ENCODE peak calls at places on chromosome 6, in five cellular contexts. One of them, this sample, is unnamed.

GRCh38 chr6:107653861-107654394 is 164.0 kb downstream of the SOBP start:
- DNase-seq in HS-27A: no peak
- DNase-seq in D341Med: no peak
- DNase-seq in stimulated activated naive CD4-positive, alpha-beta T cell treated with Interleukin-2 at 50 U/mL for 16 hours: no peak
- DNase-seq in activated CD8-positive, alpha-beta memory T cell treated with anti-CD3 and anti-CD28 coated beads for 4 hours: no peak
- DNase-seq in this sample: no peak

GRCh38 chr6:154960299-154960796 is 34.8 kb upstream of the TIAM2 start:
- DNase-seq in D341Med: no peak
- DNase-seq in activated CD8-positive, alpha-beta memory T cell treated with anti-CD3 and anti-CD28 coated beads for 4 hours: no peak
- DNase-seq in stimulated activated naive CD4-positive, alpha-beta T cell treated with Interleukin-2 at 50 U/mL for 16 hours: no peak
- DNase-seq in HS-27A: no peak
- DNase-seq in this sample: no peak

GRCh38 chr6:60671369-60671768 is 1614.7 kb downstream of the KHDRBS2 start:
- DNase-seq in activated CD8-positive, alpha-beta memory T cell treated with anti-CD3 and anti-CD28 coated beads for 4 hours: no peak
- DNase-seq in stimulated activated naive CD4-positive, alpha-beta T cell treated with Interleukin-2 at 50 U/mL for 16 hours: no peak
- DNase-seq in D341Med: no peak
- DNase-seq in HS-27A: no peak
- DNase-seq in this sample: no peak

GRCh38 chr6:64224819-64225218 is 589.2 kb downstream of the PHF3 start:
- DNase-seq in HS-27A: no peak
- DNase-seq in D341Med: peak; percentile 53
- DNase-seq in activated CD8-positive, alpha-beta memory T cell treated with anti-CD3 and anti-CD28 coated beads for 4 hours: no peak
- DNase-seq in stimulated activated naive CD4-positive, alpha-beta T cell treated with Interleukin-2 at 50 U/mL for 16 hours: no peak
- DNase-seq in this sample: no peak

GRCh38 chr6:120871416-120872261 is 462.6 kb downstream of the TBC1D32 start:
- DNase-seq in D341Med: no peak
- DNase-seq in stimulated activated naive CD4-positive, alpha-beta T cell treated with Interleukin-2 at 50 U/mL for 16 hours: no peak
- DNase-seq in activated CD8-positive, alpha-beta memory T cell treated with anti-CD3 and anti-CD28 coated beads for 4 hours: no peak
- DNase-seq in HS-27A: no peak
- DNase-seq in this sample: no peak

GRCh38 chr6:158818580-158819212 is 472 bp downstream of the EZR start:
- DNase-seq in D341Med: peak; percentile 79
- DNase-seq in stimulated activated naive CD4-positive, alpha-beta T cell treated with Interleukin-2 at 50 U/mL for 16 hours: peak; percentile 74
- DNase-seq in activated CD8-positive, alpha-beta memory T cell treated with anti-CD3 and anti-CD28 coated beads for 4 hours: peak; percentile 22
- DNase-seq in HS-27A: no peak
- DNase-seq in this sample: peak; percentile 55

GRCh38 chr6:41568585-41569384 is 22.6 kb downstream of the FOXP4 start:
- DNase-seq in HS-27A: no peak
- DNase-seq in stimulated activated naive CD4-positive, alpha-beta T cell treated with Interleukin-2 at 50 U/mL for 16 hours: no peak
- DNase-seq in activated CD8-positive, alpha-beta memory T cell treated with anti-CD3 and anti-CD28 coated beads for 4 hours: no peak
- DNase-seq in D341Med: no peak
- DNase-seq in this sample: no peak

GRCh38 chr6:90456001-90456400 is 130.9 kb downstream of the MAP3K7 start:
- DNase-seq in activated CD8-positive, alpha-beta memory T cell treated with anti-CD3 and anti-CD28 coated beads for 4 hours: no peak
- DNase-seq in HS-27A: no peak
- DNase-seq in D341Med: no peak
- DNase-seq in stimulated activated naive CD4-positive, alpha-beta T cell treated with Interleukin-2 at 50 U/mL for 16 hours: no peak
- DNase-seq in this sample: no peak

GRCh38 chr6:158347335-158347734 is 35.1 kb downstream of the TULP4 start:
- DNase-seq in D341Med: peak; percentile 48
- DNase-seq in activated CD8-positive, alpha-beta memory T cell treated with anti-CD3 and anti-CD28 coated beads for 4 hours: no peak
- DNase-seq in HS-27A: no peak
- DNase-seq in stimulated activated naive CD4-positive, alpha-beta T cell treated with Interleukin-2 at 50 U/mL for 16 hours: no peak
- DNase-seq in this sample: no peak

GRCh38 chr6:18270216-18270615 is 5.9 kb upstream of the DEK start:
- DNase-seq in activated CD8-positive, alpha-beta memory T cell treated with anti-CD3 and anti-CD28 coated beads for 4 hours: no peak
- DNase-seq in stimulated activated naive CD4-positive, alpha-beta T cell treated with Interleukin-2 at 50 U/mL for 16 hours: no peak
- DNase-seq in HS-27A: no peak
- DNase-seq in D341Med: no peak
- DNase-seq in this sample: no peak

GRCh38 chr6:21340563-21340962 is 253.0 kb upstream of the SOX4 start:
- DNase-seq in stimulated activated naive CD4-positive, alpha-beta T cell treated with Interleukin-2 at 50 U/mL for 16 hours: no peak
- DNase-seq in D341Med: no peak
- DNase-seq in HS-27A: no peak
- DNase-seq in activated CD8-positive, alpha-beta memory T cell treated with anti-CD3 and anti-CD28 coated beads for 4 hours: no peak
- DNase-seq in this sample: no peak

GRCh38 chr6:14848019-14848418 is 397.9 kb upstream of the JARID2 start:
- DNase-seq in HS-27A: no peak
- DNase-seq in activated CD8-positive, alpha-beta memory T cell treated with anti-CD3 and anti-CD28 coated beads for 4 hours: no peak
- DNase-seq in stimulated activated naive CD4-positive, alpha-beta T cell treated with Interleukin-2 at 50 U/mL for 16 hours: no peak
- DNase-seq in D341Med: no peak
- DNase-seq in this sample: no peak

GRCh38 chr6:117485433-117485832 is 3.0 kb downstream of the DCBLD1 start:
- DNase-seq in HS-27A: no peak
- DNase-seq in D341Med: no peak
- DNase-seq in activated CD8-positive, alpha-beta memory T cell treated with anti-CD3 and anti-CD28 coated beads for 4 hours: no peak
- DNase-seq in stimulated activated naive CD4-positive, alpha-beta T cell treated with Interleukin-2 at 50 U/mL for 16 hours: no peak
- DNase-seq in this sample: no peak

GRCh38 chr6:168276576-168277273 is 42.9 kb downstream of the DACT2 start:
- DNase-seq in activated CD8-positive, alpha-beta memory T cell treated with anti-CD3 and anti-CD28 coated beads for 4 hours: no peak
- DNase-seq in D341Med: no peak
- DNase-seq in stimulated activated naive CD4-positive, alpha-beta T cell treated with Interleukin-2 at 50 U/mL for 16 hours: no peak
- DNase-seq in HS-27A: no peak
- DNase-seq in this sample: no peak

GRCh38 chr6:56837322-56837894 is 117.5 kb upstream of the BEND6 start:
- DNase-seq in D341Med: no peak
- DNase-seq in stimulated activated naive CD4-positive, alpha-beta T cell treated with Interleukin-2 at 50 U/mL for 16 hours: no peak
- DNase-seq in activated CD8-positive, alpha-beta memory T cell treated with anti-CD3 and anti-CD28 coated beads for 4 hours: no peak
- DNase-seq in HS-27A: no peak
- DNase-seq in this sample: no peak

GRCh38 chr6:107716688-107717089 is 107.4 kb downstream of the SCML4 start:
- DNase-seq in activated CD8-positive, alpha-beta memory T cell treated with anti-CD3 and anti-CD28 coated beads for 4 hours: peak; percentile 44
- DNase-seq in D341Med: no peak
- DNase-seq in stimulated activated naive CD4-positive, alpha-beta T cell treated with Interleukin-2 at 50 U/mL for 16 hours: peak; percentile 73
- DNase-seq in HS-27A: no peak
- DNase-seq in this sample: peak; percentile 74

GRCh38 chr6:130132286-130132701 is 90.5 kb downstream of the SAMD3 start:
- DNase-seq in activated CD8-positive, alpha-beta memory T cell treated with anti-CD3 and anti-CD28 coated beads for 4 hours: peak; percentile 9
- DNase-seq in D341Med: no peak
- DNase-seq in HS-27A: no peak
- DNase-seq in stimulated activated naive CD4-positive, alpha-beta T cell treated with Interleukin-2 at 50 U/mL for 16 hours: peak; percentile 13
- DNase-seq in this sample: no peak

GRCh38 chr6:134602123-134602522 is 284.2 kb upstream of the SGK1 start:
- DNase-seq in activated CD8-positive, alpha-beta memory T cell treated with anti-CD3 and anti-CD28 coated beads for 4 hours: no peak
- DNase-seq in stimulated activated naive CD4-positive, alpha-beta T cell treated with Interleukin-2 at 50 U/mL for 16 hours: no peak
- DNase-seq in D341Med: no peak
- DNase-seq in HS-27A: no peak
- DNase-seq in this sample: no peak

GRCh38 chr6:12733876-12734275 is 17.3 kb downstream of the PHACTR1 start:
- DNase-seq in stimulated activated naive CD4-positive, alpha-beta T cell treated with Interleukin-2 at 50 U/mL for 16 hours: no peak
- DNase-seq in HS-27A: no peak
- DNase-seq in D341Med: no peak
- DNase-seq in activated CD8-positive, alpha-beta memory T cell treated with anti-CD3 and anti-CD28 coated beads for 4 hours: no peak
- DNase-seq in this sample: no peak

GRCh38 chr6:25217275-25217674 is 61.9 kb upstream of the CARMIL1 start:
- DNase-seq in D341Med: no peak
- DNase-seq in activated CD8-positive, alpha-beta memory T cell treated with anti-CD3 and anti-CD28 coated beads for 4 hours: no peak
- DNase-seq in stimulated activated naive CD4-positive, alpha-beta T cell treated with Interleukin-2 at 50 U/mL for 16 hours: no peak
- DNase-seq in HS-27A: no peak
- DNase-seq in this sample: no peak